ENCODE peak calls at places on chromosomes 12 and 14, in eight cellular contexts. One of them, this sample, is unnamed.

GRCh38 chr14:93239869-93240677 is 33.0 kb downstream of the UBR7 start:
- DNase-seq in K562: no peak
- DNase-seq in upper lobe of left lung: no peak
- DNase-seq in endothelial cell of umbilical vein: no peak
- DNase-seq in IMR-90: peak; percentile 89
- DNase-seq in heart left ventricle: no peak
- DNase-seq in sigmoid colon: no peak
- DNase-seq in thyroid gland: no peak
- DNase-seq in this sample: no peak

GRCh38 chr14:50910495-50911420 is 33.5 kb downstream of the PYGL start:
- DNase-seq in thyroid gland: no peak
- DNase-seq in sigmoid colon: no peak
- DNase-seq in endothelial cell of umbilical vein: no peak
- DNase-seq in IMR-90: no peak
- DNase-seq in K562: no peak
- DNase-seq in upper lobe of left lung: no peak
- DNase-seq in heart left ventricle: no peak
- DNase-seq in this sample: no peak

GRCh38 chr14:97166497-97166896 is 369.3 kb downstream of the VRK1 start:
- DNase-seq in upper lobe of left lung: no peak
- DNase-seq in endothelial cell of umbilical vein: no peak
- DNase-seq in K562: no peak
- DNase-seq in sigmoid colon: no peak
- DNase-seq in IMR-90: no peak
- DNase-seq in heart left ventricle: no peak
- DNase-seq in thyroid gland: no peak
- DNase-seq in this sample: no peak

GRCh38 chr14:32808574-32809098 is 130.0 kb upstream of the NPAS3 start:
- DNase-seq in endothelial cell of umbilical vein: peak; percentile 67
- DNase-seq in IMR-90: no peak
- DNase-seq in sigmoid colon: no peak
- DNase-seq in thyroid gland: peak; percentile 30
- DNase-seq in heart left ventricle: no peak
- DNase-seq in K562: no peak
- DNase-seq in upper lobe of left lung: no peak
- DNase-seq in this sample: peak; percentile 54

GRCh38 chr14:71812693-71813092 is 119.5 kb upstream of the RGS6 start:
- DNase-seq in upper lobe of left lung: no peak
- DNase-seq in sigmoid colon: no peak
- DNase-seq in K562: no peak
- DNase-seq in thyroid gland: no peak
- DNase-seq in heart left ventricle: no peak
- DNase-seq in IMR-90: no peak
- DNase-seq in endothelial cell of umbilical vein: no peak
- DNase-seq in this sample: no peak

GRCh38 chr12:122207391-122207790 is 3.9 kb downstream of the B3GNT4 start:
- DNase-seq in IMR-90: no peak
- DNase-seq in endothelial cell of umbilical vein: no peak
- DNase-seq in K562: no peak
- DNase-seq in sigmoid colon: no peak
- DNase-seq in heart left ventricle: no peak
- DNase-seq in thyroid gland: no peak
- DNase-seq in upper lobe of left lung: no peak
- DNase-seq in this sample: no peak

GRCh38 chr14:102776761-102777710 is at the start of gene TRAF3:
- DNase-seq in thyroid gland: peak; percentile 70
- DNase-seq in sigmoid colon: peak; percentile 75
- DNase-seq in upper lobe of left lung: peak; percentile 72
- DNase-seq in endothelial cell of umbilical vein: peak; percentile 53
- DNase-seq in K562: peak; percentile 89
- DNase-seq in heart left ventricle: peak; percentile 62
- DNase-seq in IMR-90: peak; percentile 77
- DNase-seq in this sample: peak; percentile 63

GRCh38 chr12:69388371-69388770 is 28.8 kb downstream of the YEATS4 start:
- DNase-seq in sigmoid colon: no peak
- DNase-seq in upper lobe of left lung: no peak
- DNase-seq in thyroid gland: no peak
- DNase-seq in heart left ventricle: no peak
- DNase-seq in endothelial cell of umbilical vein: peak; percentile 79
- DNase-seq in K562: no peak
- DNase-seq in IMR-90: peak; percentile 81
- DNase-seq in this sample: no peak

GRCh38 chr12:114213055-114213561 is 192.8 kb downstream of the TBX5 start:
- DNase-seq in endothelial cell of umbilical vein: no peak
- DNase-seq in IMR-90: no peak
- DNase-seq in upper lobe of left lung: no peak
- DNase-seq in thyroid gland: no peak
- DNase-seq in sigmoid colon: no peak
- DNase-seq in heart left ventricle: no peak
- DNase-seq in K562: peak; percentile 17
- DNase-seq in this sample: no peak

GRCh38 chr14:100533647-100534485 is 53.4 kb downstream of the BEGAIN start:
- DNase-seq in endothelial cell of umbilical vein: no peak
- DNase-seq in thyroid gland: no peak
- DNase-seq in sigmoid colon: peak; percentile 56
- DNase-seq in heart left ventricle: no peak
- DNase-seq in K562: no peak
- DNase-seq in upper lobe of left lung: peak; percentile 20
- DNase-seq in IMR-90: no peak
- DNase-seq in this sample: peak; percentile 81

GRCh38 chr12:52697058-52697582 is 6.2 kb downstream of the KRT77 start:
- DNase-seq in sigmoid colon: no peak
- DNase-seq in heart left ventricle: no peak
- DNase-seq in K562: peak; percentile 28
- DNase-seq in endothelial cell of umbilical vein: no peak
- DNase-seq in IMR-90: no peak
- DNase-seq in thyroid gland: no peak
- DNase-seq in upper lobe of left lung: no peak
- DNase-seq in this sample: no peak

GRCh38 chr12:132178801-132179401 is 34.6 kb downstream of the NOC4L start:
- DNase-seq in sigmoid colon: no peak
- DNase-seq in thyroid gland: no peak
- DNase-seq in K562: no peak
- DNase-seq in upper lobe of left lung: no peak
- DNase-seq in IMR-90: no peak
- DNase-seq in heart left ventricle: peak; percentile 10
- DNase-seq in endothelial cell of umbilical vein: no peak
- DNase-seq in this sample: no peak

GRCh38 chr14:91927800-91928199 is 19.7 kb downstream of the FBLN5 start:
- DNase-seq in thyroid gland: no peak
- DNase-seq in endothelial cell of umbilical vein: no peak
- DNase-seq in heart left ventricle: no peak
- DNase-seq in IMR-90: no peak
- DNase-seq in upper lobe of left lung: no peak
- DNase-seq in K562: no peak
- DNase-seq in sigmoid colon: no peak
- DNase-seq in this sample: no peak

GRCh38 chr12:122064780-122065588 is 13.6 kb upstream of the MLXIP start:
- DNase-seq in thyroid gland: peak; percentile 87
- DNase-seq in endothelial cell of umbilical vein: peak; percentile 69
- DNase-seq in K562: peak; percentile 75
- DNase-seq in upper lobe of left lung: no peak
- DNase-seq in IMR-90: peak; percentile 86
- DNase-seq in heart left ventricle: peak; percentile 85
- DNase-seq in sigmoid colon: peak; percentile 85
- DNase-seq in this sample: peak; percentile 77

GRCh38 chr14:34029921-34030334 is 79.1 kb upstream of the EGLN3 start:
- DNase-seq in endothelial cell of umbilical vein: no peak
- DNase-seq in thyroid gland: peak; percentile 7
- DNase-seq in heart left ventricle: peak; percentile 70
- DNase-seq in IMR-90: no peak
- DNase-seq in K562: peak; percentile 51
- DNase-seq in upper lobe of left lung: no peak
- DNase-seq in sigmoid colon: peak; percentile 90
- DNase-seq in this sample: peak; percentile 45

GRCh38 chr14:105901226-105901625 is 374.8 kb downstream of the TMEM121 start:
- DNase-seq in K562: peak; percentile 1
- DNase-seq in thyroid gland: no peak
- DNase-seq in endothelial cell of umbilical vein: no peak
- DNase-seq in sigmoid colon: no peak
- DNase-seq in heart left ventricle: no peak
- DNase-seq in upper lobe of left lung: no peak
- DNase-seq in IMR-90: no peak
- DNase-seq in this sample: no peak

GRCh38 chr12:10557766-10558165 is 52.1 kb downstream of the EIF2S3B start:
- DNase-seq in IMR-90: no peak
- DNase-seq in thyroid gland: no peak
- DNase-seq in K562: no peak
- DNase-seq in heart left ventricle: no peak
- DNase-seq in upper lobe of left lung: no peak
- DNase-seq in sigmoid colon: no peak
- DNase-seq in endothelial cell of umbilical vein: no peak
- DNase-seq in this sample: no peak
- TF ChIP-seq POLR2A in IMR-90: no peak
- TF ChIP-seq POLR2A in thyroid gland: no peak
- TF ChIP-seq POLR2A in K562: no peak
- TF ChIP-seq POLR2A in heart left ventricle: no peak
- TF ChIP-seq POLR2A in upper lobe of left lung: no peak
- TF ChIP-seq POLR2A in sigmoid colon: no peak
- TF ChIP-seq POLR2A in endothelial cell of umbilical vein: no peak
- TF ChIP-seq POLR2A in this sample: no peak

DNA sequence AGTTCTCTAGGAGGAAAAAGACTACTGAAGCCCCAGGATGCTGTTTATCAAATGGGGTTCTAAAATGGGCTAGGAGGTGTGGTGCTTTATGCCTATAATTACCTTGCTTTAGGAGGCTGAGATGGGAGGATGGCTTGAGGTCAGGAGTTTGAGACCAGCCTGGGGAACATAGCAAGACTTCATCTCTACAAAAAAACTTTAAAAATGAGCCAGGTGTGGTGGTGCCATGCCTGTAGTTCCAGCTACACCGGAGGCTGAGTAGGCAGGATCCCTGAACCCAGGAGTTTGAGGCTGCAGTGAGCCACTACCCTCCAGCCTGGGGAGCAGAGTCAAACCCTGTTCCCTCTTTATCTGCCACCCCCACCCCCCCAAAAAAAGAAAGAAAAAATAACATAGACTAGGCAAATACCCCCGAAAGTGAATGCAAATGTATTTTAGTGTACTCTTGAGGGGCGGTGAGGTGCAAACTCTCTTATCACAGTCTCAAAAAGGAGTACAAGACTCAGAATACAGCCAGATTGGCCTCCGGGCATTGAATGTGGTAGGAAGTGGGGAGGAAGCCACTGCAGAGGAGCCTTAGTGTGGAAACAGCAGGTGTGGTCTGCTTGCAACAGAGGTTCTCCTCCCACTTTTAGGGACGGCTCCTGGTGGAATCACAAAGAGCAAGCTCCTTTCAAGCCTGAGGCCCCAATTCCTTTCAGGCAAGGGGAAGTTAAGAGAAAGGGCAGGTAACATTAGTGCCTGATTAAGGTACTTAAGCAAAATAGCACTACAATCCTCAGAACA is 23.5 kb upstream of the SLC2A3 start:
- DNase-seq in upper lobe of left lung: peak; percentile 83
- DNase-seq in heart left ventricle: no peak
- DNase-seq in thyroid gland: peak; percentile 20
- DNase-seq in IMR-90: no peak
- DNase-seq in sigmoid colon: no peak
- DNase-seq in endothelial cell of umbilical vein: peak; percentile 3
- DNase-seq in K562: peak; percentile 17
- DNase-seq in this sample: no peak
- H3K4me1 ChIP-seq in upper lobe of left lung: peaks cover 24% of the 10 kb centered on the region
- H3K4me1 ChIP-seq in heart left ventricle: no peaks in the 10 kb centered on the region
- H3K4me1 ChIP-seq in thyroid gland: peaks cover 8% of the 10 kb centered on the region
- H3K4me1 ChIP-seq in IMR-90: peaks cover 14% of the 10 kb centered on the region
- H3K4me1 ChIP-seq in sigmoid colon: no peaks in the 10 kb centered on the region
- H3K4me1 ChIP-seq in endothelial cell of umbilical vein: peaks cover 21% of the 10 kb centered on the region
- H3K4me1 ChIP-seq in K562: peaks cover 35% of the 10 kb centered on the region
- H3K4me1 ChIP-seq in this sample: no peaks in the 10 kb centered on the region

DNA sequence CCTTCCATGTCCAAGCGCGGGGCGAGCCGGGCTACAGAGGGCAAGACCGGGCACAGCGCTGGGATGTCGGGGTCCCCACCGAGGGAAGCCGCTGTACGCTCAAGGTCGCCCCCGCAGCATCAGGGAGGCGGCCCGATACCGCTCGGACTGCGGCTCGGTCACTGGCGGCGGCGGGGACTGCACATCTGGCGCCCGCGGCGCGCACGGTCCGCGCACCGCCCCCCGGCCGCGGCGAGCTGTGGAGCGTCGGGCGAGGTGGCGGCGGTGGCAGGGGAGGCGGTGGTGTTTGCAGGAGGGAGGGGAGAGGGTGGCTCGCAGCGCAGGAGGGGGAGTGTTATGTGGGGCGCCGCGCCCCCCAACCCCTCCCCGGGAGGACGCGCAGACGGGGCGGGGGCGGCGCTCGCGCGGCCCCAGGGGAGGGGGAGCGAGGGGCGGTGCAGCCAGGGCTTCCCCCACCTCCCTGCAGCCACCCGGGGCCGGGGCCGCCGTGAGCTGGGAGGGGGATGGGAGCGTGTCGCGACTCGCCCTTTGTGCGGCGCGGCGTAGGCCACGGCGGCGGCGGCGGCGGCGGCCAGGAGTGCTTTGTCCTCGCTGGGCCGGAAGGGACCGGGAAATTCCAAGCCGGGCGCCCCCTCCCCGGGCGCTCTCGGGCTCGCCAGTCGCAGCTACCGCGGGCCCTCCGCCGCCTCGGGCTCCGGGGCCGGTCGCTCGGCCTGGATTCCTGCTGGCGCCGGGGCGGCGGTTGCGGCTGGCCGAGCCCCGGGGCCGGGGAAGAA is at the start of gene NUAK1:
- DNase-seq in sigmoid colon: peak; percentile 75
- DNase-seq in thyroid gland: peak; percentile 74
- DNase-seq in endothelial cell of umbilical vein: peak; percentile 86
- DNase-seq in K562: no peak
- DNase-seq in IMR-90: peak; percentile 45
- DNase-seq in heart left ventricle: peak; percentile 87
- DNase-seq in upper lobe of left lung: peak; percentile 50
- DNase-seq in this sample: peak; percentile 75
- TF ChIP-seq POLR2A in sigmoid colon: no peak
- TF ChIP-seq POLR2A in thyroid gland: peak; percentile 58
- TF ChIP-seq POLR2A in endothelial cell of umbilical vein: peak; percentile 36
- TF ChIP-seq POLR2A in K562: no peak
- TF ChIP-seq POLR2A in IMR-90: peak; percentile 33
- TF ChIP-seq POLR2A in heart left ventricle: peak; percentile 37
- TF ChIP-seq POLR2A in upper lobe of left lung: no peak
- TF ChIP-seq POLR2A in this sample: no peak

GRCh38 chr12:45988259-45988658 is 2.1 kb downstream of the SCAF11 start:
- DNase-seq in IMR-90: peak; percentile 82
- DNase-seq in K562: no peak
- DNase-seq in endothelial cell of umbilical vein: no peak
- DNase-seq in heart left ventricle: no peak
- DNase-seq in sigmoid colon: no peak
- DNase-seq in upper lobe of left lung: no peak
- DNase-seq in thyroid gland: no peak
- DNase-seq in this sample: no peak

GRCh38 chr12:45987339-45987726 is 3.0 kb downstream of the SCAF11 start:
- DNase-seq in K562: no peak
- DNase-seq in thyroid gland: no peak
- DNase-seq in sigmoid colon: no peak
- DNase-seq in endothelial cell of umbilical vein: no peak
- DNase-seq in IMR-90: no peak
- DNase-seq in upper lobe of left lung: no peak
- DNase-seq in heart left ventricle: no peak
- DNase-seq in this sample: no peak

GRCh38 chr12:45989857-45990467 is 412 bp downstream of the SCAF11 start:
- DNase-seq in upper lobe of left lung: no peak
- DNase-seq in IMR-90: peak; percentile 47
- DNase-seq in heart left ventricle: peak; percentile 80
- DNase-seq in thyroid gland: peak; percentile 78
- DNase-seq in K562: peak; percentile 41
- DNase-seq in endothelial cell of umbilical vein: peak; percentile 55
- DNase-seq in sigmoid colon: peak; percentile 86
- DNase-seq in this sample: peak; percentile 73

GRCh38 chr12:45989277-45989856 is 1.0 kb downstream of the SCAF11 start:
- DNase-seq in IMR-90: peak; percentile 26
- DNase-seq in endothelial cell of umbilical vein: no peak
- DNase-seq in sigmoid colon: no peak
- DNase-seq in upper lobe of left lung: peak; percentile 78
- DNase-seq in thyroid gland: no peak
- DNase-seq in heart left ventricle: no peak
- DNase-seq in K562: no peak
- DNase-seq in this sample: no peak

GRCh38 chr12:45986646-45987338 is 3.6 kb downstream of the SCAF11 start:
- DNase-seq in K562: no peak
- DNase-seq in heart left ventricle: no peak
- DNase-seq in upper lobe of left lung: no peak
- DNase-seq in sigmoid colon: no peak
- DNase-seq in thyroid gland: no peak
- DNase-seq in IMR-90: no peak
- DNase-seq in endothelial cell of umbilical vein: no peak
- DNase-seq in this sample: no peak
- H3K4me1 ChIP-seq in K562: peaks cover 16% of the 10 kb centered on the region
- H3K4me1 ChIP-seq in heart left ventricle: peaks cover 44% of the 10 kb centered on the region
- H3K4me1 ChIP-seq in upper lobe of left lung: peaks cover 46% of the 10 kb centered on the region
- H3K4me1 ChIP-seq in sigmoid colon: peaks cover 52% of the 10 kb centered on the region
- H3K4me1 ChIP-seq in thyroid gland: peaks cover 14% of the 10 kb centered on the region
- H3K4me1 ChIP-seq in IMR-90: peaks cover 3% of the 10 kb centered on the region
- H3K4me1 ChIP-seq in endothelial cell of umbilical vein: peaks cover 12% of the 10 kb centered on the region
- H3K4me1 ChIP-seq in this sample: peaks cover 50% of the 10 kb centered on the region

This sample was measured in body of pancreas.